ENCODE peak calls at places on chromosomes 4 and X, in eight cellular contexts. One of them, this sample, is unnamed.

GRCh38 chr4:108118505-108118904 is 50.2 kb downstream of the LEF1 start:
- DNase-seq in GM23248: no peak
- DNase-seq in NCI-H1436: peak; percentile 60
- DNase-seq in activated T-cell treated with anti-CD3 and anti-CD28 coated beads for 1 hour: no peak
- DNase-seq in GM20000: peak; percentile 54
- DNase-seq in posterior cingulate gyrus: no peak
- DNase-seq in T-helper 2 cell: no peak
- DNase-seq in activated CD8-positive, alpha-beta T cell treated with anti-CD3 and anti-CD28 coated beads, Interleukin-2, amount 10 ng/mL, durations not matched to agents 7 days and 5 days: no peak
- DNase-seq in this sample: peak; percentile 65

GRCh38 chrX:135408794-135409193 is 12.9 kb upstream of the SMIM10L2A start:
- DNase-seq in GM20000: no peak
- DNase-seq in activated T-cell treated with anti-CD3 and anti-CD28 coated beads for 1 hour: no peak
- DNase-seq in T-helper 2 cell: no peak
- DNase-seq in activated CD8-positive, alpha-beta T cell treated with anti-CD3 and anti-CD28 coated beads, Interleukin-2, amount 10 ng/mL, durations not matched to agents 7 days and 5 days: no peak
- DNase-seq in GM23248: no peak
- DNase-seq in NCI-H1436: no peak
- DNase-seq in posterior cingulate gyrus: no peak
- DNase-seq in this sample: no peak

GRCh38 chr4:152278505-152279301 is 257.2 kb downstream of the FBXW7 start:
- DNase-seq in activated CD8-positive, alpha-beta T cell treated with anti-CD3 and anti-CD28 coated beads, Interleukin-2, amount 10 ng/mL, durations not matched to agents 7 days and 5 days: no peak
- DNase-seq in posterior cingulate gyrus: no peak
- DNase-seq in NCI-H1436: peak; percentile 29
- DNase-seq in T-helper 2 cell: no peak
- DNase-seq in GM23248: no peak
- DNase-seq in activated T-cell treated with anti-CD3 and anti-CD28 coated beads for 1 hour: no peak
- DNase-seq in GM20000: peak; percentile 13
- DNase-seq in this sample: no peak

GRCh38 chrX:15721911-15722310 is 16.2 kb upstream of the CA5B start:
- DNase-seq in T-helper 2 cell: no peak
- DNase-seq in GM23248: peak; percentile 38
- DNase-seq in activated T-cell treated with anti-CD3 and anti-CD28 coated beads for 1 hour: no peak
- DNase-seq in GM20000: no peak
- DNase-seq in activated CD8-positive, alpha-beta T cell treated with anti-CD3 and anti-CD28 coated beads, Interleukin-2, amount 10 ng/mL, durations not matched to agents 7 days and 5 days: no peak
- DNase-seq in posterior cingulate gyrus: no peak
- DNase-seq in NCI-H1436: no peak
- DNase-seq in this sample: no peak

GRCh38 chr4:145625677-145626622 is 6.8 kb downstream of the MMAA start:
- DNase-seq in activated CD8-positive, alpha-beta T cell treated with anti-CD3 and anti-CD28 coated beads, Interleukin-2, amount 10 ng/mL, durations not matched to agents 7 days and 5 days: no peak
- DNase-seq in NCI-H1436: no peak
- DNase-seq in T-helper 2 cell: no peak
- DNase-seq in posterior cingulate gyrus: no peak
- DNase-seq in GM23248: no peak
- DNase-seq in activated T-cell treated with anti-CD3 and anti-CD28 coated beads for 1 hour: no peak
- DNase-seq in GM20000: no peak
- DNase-seq in this sample: no peak

GRCh38 chr4:127846061-127846460 is 34.6 kb upstream of the PLK4 start:
- DNase-seq in posterior cingulate gyrus: no peak
- DNase-seq in activated T-cell treated with anti-CD3 and anti-CD28 coated beads for 1 hour: no peak
- DNase-seq in NCI-H1436: no peak
- DNase-seq in T-helper 2 cell: no peak
- DNase-seq in activated CD8-positive, alpha-beta T cell treated with anti-CD3 and anti-CD28 coated beads, Interleukin-2, amount 10 ng/mL, durations not matched to agents 7 days and 5 days: no peak
- DNase-seq in GM20000: no peak
- DNase-seq in GM23248: no peak
- DNase-seq in this sample: no peak

GRCh38 chrX:69177511-69178162 is 12.4 kb upstream of the PJA1 start:
- DNase-seq in GM23248: no peak
- DNase-seq in posterior cingulate gyrus: no peak
- DNase-seq in activated T-cell treated with anti-CD3 and anti-CD28 coated beads for 1 hour: no peak
- DNase-seq in activated CD8-positive, alpha-beta T cell treated with anti-CD3 and anti-CD28 coated beads, Interleukin-2, amount 10 ng/mL, durations not matched to agents 7 days and 5 days: no peak
- DNase-seq in NCI-H1436: no peak
- DNase-seq in GM20000: no peak
- DNase-seq in T-helper 2 cell: no peak
- DNase-seq in this sample: no peak

GRCh38 chr4:116870667-116871066 is 214.7 kb downstream of the TRAM1L1 start:
- DNase-seq in posterior cingulate gyrus: no peak
- DNase-seq in activated T-cell treated with anti-CD3 and anti-CD28 coated beads for 1 hour: no peak
- DNase-seq in NCI-H1436: no peak
- DNase-seq in GM20000: no peak
- DNase-seq in T-helper 2 cell: no peak
- DNase-seq in GM23248: no peak
- DNase-seq in activated CD8-positive, alpha-beta T cell treated with anti-CD3 and anti-CD28 coated beads, Interleukin-2, amount 10 ng/mL, durations not matched to agents 7 days and 5 days: no peak
- DNase-seq in this sample: no peak

GRCh38 chr4:75584067-75584466 is 28.2 kb downstream of the ODAPH start:
- DNase-seq in activated CD8-positive, alpha-beta T cell treated with anti-CD3 and anti-CD28 coated beads, Interleukin-2, amount 10 ng/mL, durations not matched to agents 7 days and 5 days: no peak
- DNase-seq in NCI-H1436: no peak
- DNase-seq in posterior cingulate gyrus: no peak
- DNase-seq in activated T-cell treated with anti-CD3 and anti-CD28 coated beads for 1 hour: no peak
- DNase-seq in GM20000: no peak
- DNase-seq in T-helper 2 cell: no peak
- DNase-seq in GM23248: no peak
- DNase-seq in this sample: no peak

GRCh38 chr4:69060651-69061308 is 35.5 kb upstream of the UGT2B7 start:
- DNase-seq in activated T-cell treated with anti-CD3 and anti-CD28 coated beads for 1 hour: no peak
- DNase-seq in GM20000: no peak
- DNase-seq in posterior cingulate gyrus: no peak
- DNase-seq in GM23248: no peak
- DNase-seq in NCI-H1436: peak; percentile 0
- DNase-seq in activated CD8-positive, alpha-beta T cell treated with anti-CD3 and anti-CD28 coated beads, Interleukin-2, amount 10 ng/mL, durations not matched to agents 7 days and 5 days: no peak
- DNase-seq in T-helper 2 cell: no peak
- DNase-seq in this sample: no peak

GRCh38 chr4:69860007-69860406 is at the start of gene SULT1E1:
- DNase-seq in T-helper 2 cell: no peak
- DNase-seq in GM23248: no peak
- DNase-seq in activated CD8-positive, alpha-beta T cell treated with anti-CD3 and anti-CD28 coated beads, Interleukin-2, amount 10 ng/mL, durations not matched to agents 7 days and 5 days: no peak
- DNase-seq in posterior cingulate gyrus: no peak
- DNase-seq in activated T-cell treated with anti-CD3 and anti-CD28 coated beads for 1 hour: no peak
- DNase-seq in NCI-H1436: no peak
- DNase-seq in GM20000: no peak
- DNase-seq in this sample: peak; percentile 8

GRCh38 chr4:154506253-154506652 is 14.7 kb upstream of the DCHS2 start:
- DNase-seq in T-helper 2 cell: no peak
- DNase-seq in GM23248: peak; percentile 63
- DNase-seq in GM20000: peak; percentile 42
- DNase-seq in posterior cingulate gyrus: no peak
- DNase-seq in activated CD8-positive, alpha-beta T cell treated with anti-CD3 and anti-CD28 coated beads, Interleukin-2, amount 10 ng/mL, durations not matched to agents 7 days and 5 days: no peak
- DNase-seq in activated T-cell treated with anti-CD3 and anti-CD28 coated beads for 1 hour: no peak
- DNase-seq in NCI-H1436: no peak
- DNase-seq in this sample: peak; percentile 14

This sample was measured in COR-L47.